ENCODE peak calls at places on chromosomes 13 and 19, in nine cellular contexts. O is iPS DF 6.9, H is nephron progenitor cell, L is NCI-H460, W is heart left ventricle, B is ELF-1, Z is HCEC 1CT, M is transverse colon, D is PC-3. S is an unnamed sample.

GRCh38 chr19:47994209-47994802 is at the start of gene ELSPBP1:
- DNase-seq in W (no peak), D (no peak), L (no peak), M (no peak), Z (no peak), O (no peak), B (no peak), H (peak; percentile 50), S (no peak)

GRCh38 chr19:57324992-57325391 is 4.7 kb downstream of the ZNF543 start:
- DNase-seq in B (no peak), L (no peak), M (no peak), W (no peak), H (no peak), D (no peak), Z (no peak), O (no peak), S (no peak)

GRCh38 chr13:108185218-108185617 is 30.1 kb downstream of the LIG4 start:
- DNase-seq in B (no peak), O (no peak), M (no peak), Z (no peak), D (no peak), H (no peak), L (no peak), W (no peak), S (no peak)

GRCh38 chr13:28333204-28333900 is 161.6 kb downstream of the FLT1 start:
- DNase-seq in M (no peak), Z (no peak), L (no peak), W (no peak), B (no peak), H (no peak), O (no peak), D (no peak), S (no peak)

GRCh38 chr19:48543121-48543710 is 8.8 kb upstream of the SULT2B1 start:
- DNase-seq in L (no peak), W (no peak), H (no peak), B (peak; percentile 46), O (no peak), D (peak; percentile 92), Z (peak; percentile 54), M (peak; percentile 67), S (peak; percentile 78)

GRCh38 chr13:58343081-58343480 is 711.5 kb downstream of the PCDH17 start:
- DNase-seq in M (no peak), L (no peak), O (no peak), B (no peak), H (no peak), D (no peak), Z (no peak), W (no peak), S (peak; percentile 77)

GRCh38 chr19:18683955-18684641 is 618 bp downstream of the CRTC1 start:
- DNase-seq in L (no peak), D (no peak), Z (no peak), W (no peak), B (no peak), H (no peak), M (no peak), O (no peak), S (no peak)

GRCh38 chr19:39737351-39737750 is 478 bp downstream of the CLC start:
- DNase-seq in W (no peak), M (no peak), O (no peak), D (peak; percentile 3), Z (no peak), H (no peak), L (no peak), B (no peak), S (peak; percentile 61)

GRCh38 chr19:12365372-12366162 is at the start of gene ZNF442:
- DNase-seq in M (peak; percentile 95), O (peak; percentile 96), B (peak; percentile 99), D (peak; percentile 96), H (peak; percentile 96), Z (peak; percentile 87), L (no peak), W (peak; percentile 97), S (peak; percentile 97)

GRCh38 chr19:33295621-33296472 is 6.5 kb downstream of the CEBPA start:
- DNase-seq in O (no peak), H (no peak), D (no peak), M (no peak), Z (no peak), W (no peak), L (no peak), B (no peak), S (no peak)

GRCh38 chr19:6239401-6239844 is 40.4 kb downstream of the MLLT1 start:
- DNase-seq in W (no peak), H (no peak), D (peak; percentile 61), O (no peak), L (no peak), M (no peak), B (no peak), Z (no peak), S (no peak)

GRCh38 chr13:112532837-112533745 is 54.9 kb downstream of the TUBGCP3 start:
- DNase-seq in L (no peak), B (no peak), O (no peak), D (no peak), M (no peak), W (no peak), H (no peak), Z (no peak), S (no peak)

GRCh38 chr19:52527954-52528326 is 472 bp downstream of the ZNF808 start:
- DNase-seq in M (peak; percentile 10), L (no peak), H (peak; percentile 45), O (no peak), W (peak; percentile 29), B (no peak), D (no peak), Z (no peak), S (no peak)

GRCh38 chr19:44796701-44797115 is 12.2 kb upstream of the BCAM start:
- DNase-seq in B (peak; percentile 60), L (no peak), D (peak; percentile 73), O (no peak), H (no peak), Z (no peak), M (no peak), W (peak; percentile 71), S (no peak)

GRCh38 chr13:101231751-101232428 is 184.4 kb downstream of the NALCN start:
- DNase-seq in H (no peak), D (no peak), Z (peak; percentile 47), L (no peak), M (no peak), W (no peak), B (no peak), O (no peak), S (no peak)

GRCh38 chr13:80306573-80306972 is 34.4 kb downstream of the SPRY2 start:
- DNase-seq in O (no peak), M (no peak), L (no peak), W (no peak), Z (no peak), B (no peak), H (no peak), D (no peak), S (no peak)

GRCh38 chr13:111080642-111081041 is 34.5 kb upstream of the ARHGEF7 start:
- DNase-seq in L (no peak), M (no peak), D (no peak), B (no peak), O (no peak), W (no peak), Z (no peak), H (no peak), S (no peak)

GRCh38 chr13:50923272-50923671 is 13.7 kb downstream of the RNASEH2B start:
- DNase-seq in L (no peak), M (no peak), B (no peak), H (no peak), D (no peak), W (no peak), Z (no peak), O (no peak), S (peak; percentile 13)

GRCh38 chr13:77859450-77859849 is 59.2 kb downstream of the EDNRB start:
- DNase-seq in Z (peak; percentile 89), H (no peak), B (no peak), M (peak; percentile 13), D (no peak), W (no peak), O (no peak), L (peak; percentile 6), S (no peak)

GRCh38 chr13:94710881-94711560 is 1.3 kb downstream of the SOX21 start:
- DNase-seq in H (peak; percentile 60), M (no peak), O (no peak), Z (no peak), D (peak; percentile 59), B (peak; percentile 64), W (no peak), L (no peak), S (no peak)

GRCh38 chr13:109699628-109700071 is 86.7 kb downstream of the IRS2 start:
- DNase-seq in M (no peak), W (no peak), H (no peak), O (no peak), B (peak; percentile 54), L (no peak), D (no peak), Z (no peak), S (no peak)

GRCh38 chr13:107347641-107348369 is 779.9 kb upstream of the ARGLU1 start:
- DNase-seq in H (no peak), Z (no peak), D (no peak), W (no peak), O (no peak), B (no peak), L (peak; percentile 96), M (no peak), S (no peak)

GRCh38 chr13:40789275-40790231 is at the start of gene SLC25A15:
- DNase-seq in O (no peak), Z (peak; percentile 84), L (peak; percentile 73), H (peak; percentile 87), D (peak; percentile 81), B (peak; percentile 78), M (peak; percentile 88), W (peak; percentile 86), S (peak; percentile 89)

GRCh38 chr19:55379161-55379560 is 2.5 kb downstream of the TMEM190 start:
- DNase-seq in M (no peak), O (no peak), Z (no peak), W (no peak), H (no peak), L (no peak), D (no peak), B (no peak), S (no peak)

GRCh38 chr13:51955841-51956603 is 55.2 kb downstream of the ATP7B start:
- DNase-seq in B (no peak), Z (no peak), M (peak; percentile 53), W (no peak), L (no peak), D (no peak), O (no peak), H (no peak), S (no peak)

S was measured in RKO.